ENCODE peak calls at places on chromosomes 11 and 22, in nine cellular contexts. R is GM23338, Q is GM23248, B is PC-3, Y is OCI-LY7, V is HCT116, H is SK-N-SH, M is neural progenitor cell, F is hepatocyte. N is an unnamed sample.

GRCh38 chr22:45754822-45755221 is 83.2 kb downstream of the ATXN10 start:
- DNase-seq in H (no peak), R (no peak), M (no peak), F (no peak), B (no peak), Y (peak), V (no peak), Q (no peak), N (no peak)

GRCh38 chr11:76701701-76702100 is 31.2 kb upstream of the LRRC32 start:
- DNase-seq in M (no peak), V (no peak), F (no peak), H (no peak), Y (no peak), Q (peak), R (no peak), B (peak), N (no peak)

GRCh38 chr22:46002757-46003270 is 25.9 kb upstream of the WNT7B start:
- DNase-seq in Y (no peak), H (no peak), F (no peak), Q (peak), B (peak), R (no peak), M (no peak), V (no peak), N (no peak)

GRCh38 chr11:117575856-117576255 is 221.2 kb downstream of the DSCAML1 start:
- DNase-seq in R (no peak), F (no peak), B (no peak), H (no peak), V (no peak), Q (no peak), M (no peak), Y (no peak), N (no peak)

GRCh38 chr11:110524227-110524626 is 94.5 kb downstream of the FDX1 start:
- DNase-seq in H (no peak), Y (no peak), B (peak), R (no peak), V (no peak), M (no peak), F (peak), Q (peak), N (no peak)

GRCh38 chr11:66222358-66223149 is 45.9 kb upstream of the RAB1B start:
- DNase-seq in M (peak), V (peak), F (peak), B (peak), Y (peak), Q (peak), R (peak), H (peak), N (peak)

GRCh38 chr11:62689421-62690183 is at the start of gene LRRN4CL:
- DNase-seq in F (peak), R (no peak), H (peak), B (no peak), Y (no peak), V (no peak), Q (peak), M (no peak), N (no peak)

GRCh38 chr11:7600205-7600775 is 73.0 kb downstream of the CYB5R2 start:
- DNase-seq in R (no peak), Q (peak), B (peak), V (peak), F (peak), H (no peak), M (no peak), Y (no peak), N (no peak)

GRCh38 chr22:17547995-17548755 is 15.1 kb upstream of the SLC25A18 start:
- DNase-seq in M (no peak), V (no peak), F (no peak), H (no peak), B (no peak), Y (no peak), R (no peak), Q (no peak), N (no peak)

GRCh38 chr11:68759991-68760390 is 8.7 kb upstream of the TESMIN start:
- DNase-seq in F (no peak), R (no peak), Y (no peak), B (no peak), H (no peak), Q (no peak), V (no peak), M (peak), N (no peak)

GRCh38 chr22:37855462-37855861 is 6.2 kb downstream of the EIF3L start:
- DNase-seq in R (no peak), Q (no peak), F (no peak), H (no peak), B (no peak), V (no peak), Y (no peak), M (no peak), N (no peak)

GRCh38 chr11:75938543-75938942 is 123.5 kb downstream of the UVRAG start:
- DNase-seq in Y (no peak), R (no peak), M (no peak), Q (peak), B (peak), F (no peak), H (no peak), V (no peak), N (no peak)

GRCh38 chr11:73530109-73530508 is 67.8 kb downstream of the FAM168A start:
- DNase-seq in B (no peak), H (no peak), Q (no peak), F (peak), V (no peak), R (peak), M (peak), Y (peak), N (no peak)

GRCh38 chr11:43736502-43737193 is 56.1 kb downstream of the HSD17B12 start:
- DNase-seq in B (peak), Q (peak), H (no peak), F (no peak), V (no peak), R (no peak), Y (no peak), M (no peak), N (no peak)

GRCh38 chr11:119618208-119618909 is 110.6 kb downstream of the NECTIN1 start:
- DNase-seq in M (peak), V (no peak), R (no peak), Q (no peak), H (no peak), B (no peak), Y (no peak), F (no peak), N (no peak)

GRCh38 chr11:65448418-65449196 is 26.0 kb downstream of the NEAT1 start:
- DNase-seq in R (peak), Y (no peak), Q (peak), F (peak), H (no peak), M (peak), B (peak), V (no peak), N (no peak)

GRCh38 chr11:41784513-41785335 is 325.3 kb upstream of the LRRC4C start:
- DNase-seq in H (no peak), V (no peak), Q (no peak), R (no peak), B (peak), Y (no peak), M (no peak), F (peak), N (no peak)

GRCh38 chr22:19730662-19731360 is 7.5 kb downstream of the GP1BB start:
- DNase-seq in B (peak), Y (peak), Q (peak), R (peak), H (peak), M (peak), F (peak), V (peak), N (peak)

GRCh38 chr11:28615542-28615941 is 507.4 kb downstream of the METTL15 start:
- DNase-seq in H (no peak), M (no peak), R (no peak), Y (no peak), V (no peak), Q (no peak), F (no peak), B (no peak), N (no peak)

GRCh38 chr11:88415495-88415894 is 78.0 kb upstream of the CTSC start:
- DNase-seq in V (no peak), B (no peak), R (no peak), F (no peak), Q (no peak), H (no peak), Y (no peak), M (no peak), N (no peak)

GRCh38 chr11:94768602-94769511 is 701 bp downstream of the AMOTL1 start:
- DNase-seq in F (peak), H (peak), M (peak), B (peak), V (no peak), Q (peak), R (peak), Y (no peak), N (peak)

GRCh38 chr22:38097557-38098409 is 12.7 kb downstream of the BAIAP2L2 start:
- DNase-seq in F (no peak), H (no peak), B (no peak), M (peak), Q (peak), Y (no peak), V (peak), R (peak), N (no peak)

GRCh38 chr11:65090628-65091027 is 5.4 kb upstream of the VPS51 start:
- DNase-seq in H (no peak), M (no peak), B (no peak), Y (no peak), Q (no peak), V (no peak), R (no peak), F (no peak), N (peak)

GRCh38 chr22:46652930-46653331 is 32.7 kb downstream of the GRAMD4 start:
- DNase-seq in Y (no peak), Q (no peak), M (no peak), R (no peak), H (no peak), F (peak), V (no peak), B (no peak), N (no peak)

GRCh38 chr11:70397336-70397982 is 870 bp upstream of the CTTN start:
- DNase-seq in B (no peak), F (peak), H (peak), V (peak), Q (no peak), R (peak), Y (no peak), M (peak), N (no peak)

GRCh38 chr11:64299847-64300648 is at the start of gene CATSPERZ:
- DNase-seq in Y (no peak), V (no peak), Q (peak), R (peak), F (no peak), M (no peak), B (no peak), H (no peak), N (peak)

GRCh38 chr11:129590753-129591475 is 215.3 kb downstream of the BARX2 start:
- DNase-seq in B (no peak), H (no peak), Q (no peak), M (no peak), V (no peak), Y (no peak), F (no peak), R (no peak), N (no peak)

GRCh38 chr11:79708319-79708928 is 267.6 kb upstream of the TENM4 start:
- DNase-seq in Y (peak), M (peak), H (peak), F (peak), B (peak), V (no peak), Q (peak), R (peak), N (peak)

GRCh38 chr11:111155021-111155420 is 90.5 kb upstream of the POU2AF2 start:
- DNase-seq in Y (no peak), Q (peak), F (no peak), V (no peak), M (no peak), H (no peak), R (no peak), B (no peak), N (no peak)

GRCh38 chr11:5252280-5253265 is 2.0 kb downstream of the HBG2 start:
- DNase-seq in B (no peak), Y (no peak), H (no peak), R (no peak), F (no peak), V (no peak), Q (no peak), M (no peak), N (no peak)

GRCh38 chr11:75315439-75315805 is 36.0 kb downstream of the ARRB1 start:
- DNase-seq in V (no peak), M (no peak), Y (no peak), F (no peak), H (no peak), B (no peak), R (no peak), Q (no peak), N (no peak)

GRCh38 chr11:119509969-119510401 is 87.0 kb upstream of the THY1 start:
- DNase-seq in B (peak), R (no peak), F (peak), Q (peak), M (no peak), H (no peak), Y (peak), V (no peak), N (peak)

GRCh38 chr11:114368918-114369680 is 31.2 kb downstream of the C11orf71 start:
- DNase-seq in B (peak), Y (no peak), Q (no peak), F (no peak), H (peak), V (no peak), M (no peak), R (no peak), N (no peak)

GRCh38 chr11:66336234-66337102 is at the start of gene RIN1:
- DNase-seq in H (peak), V (peak), F (peak), M (peak), Q (peak), R (peak), B (peak), Y (peak), N (no peak)

GRCh38 chr11:133175111-133175510 is 357.2 kb downstream of the OPCML start:
- DNase-seq in Y (no peak), B (no peak), H (no peak), F (no peak), R (no peak), Q (no peak), V (no peak), M (no peak), N (no peak)

GRCh38 chr11:70699294-70700221 is 301.2 kb downstream of the CTTN start:
- DNase-seq in Q (no peak), R (peak), H (peak), Y (peak), M (peak), F (no peak), B (peak), V (no peak), N (no peak)

GRCh38 chr11:123111465-123111864 is 49.5 kb upstream of the HSPA8 start:
- DNase-seq in V (peak), M (peak), B (peak), R (peak), Y (peak), H (peak), Q (peak), F (peak), N (peak)

GRCh38 chr11:81002374-81002773 is 1561.5 kb upstream of the TENM4 start:
- DNase-seq in H (no peak), F (no peak), R (no peak), V (no peak), B (no peak), Q (no peak), M (no peak), Y (no peak), N (no peak)

GRCh38 chr22:41833369-41834004 is 582 bp downstream of the SREBF2 start:
- DNase-seq in Y (peak), R (peak), H (peak), Q (peak), F (peak), B (peak), V (no peak), M (peak), N (peak)

DNA sequence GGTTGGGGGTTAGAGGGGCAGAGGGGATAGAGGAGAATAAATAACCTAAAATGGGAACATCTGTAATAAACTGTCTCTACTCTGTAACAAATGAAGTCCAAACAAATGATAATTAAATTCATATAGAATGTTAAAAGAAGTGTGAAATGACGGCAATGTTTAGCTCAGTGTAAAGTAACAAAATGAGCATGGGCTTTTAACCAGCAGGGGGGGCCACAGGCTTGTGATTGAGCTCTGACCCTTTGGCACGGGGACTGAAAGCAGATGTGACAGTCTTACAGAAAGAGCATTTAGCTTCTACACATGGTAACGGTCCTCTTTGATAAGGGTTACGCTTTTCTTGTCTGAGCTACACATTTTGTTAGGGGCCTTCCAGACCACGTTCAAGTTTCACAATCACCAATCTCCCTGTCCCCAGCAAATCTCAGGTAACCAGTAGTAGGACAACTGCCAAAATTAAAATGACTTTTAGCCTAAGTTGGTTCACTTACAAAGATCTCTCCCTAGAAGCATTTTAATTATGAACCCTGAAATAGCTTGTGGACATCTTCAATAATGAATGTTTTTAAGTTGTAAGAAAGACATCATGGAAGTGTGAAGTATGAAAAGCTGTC is 262.5 kb downstream of the DCDC1 start:
- DNase-seq in R (peak), M (peak), Y (peak), B (peak), V (peak), F (peak), Q (peak), H (peak), N (peak)
- TF ChIP-seq EZH2phosphoT487 in R (no peak), M (peak), Y (no peak), B (no peak), V (no peak), F (no peak), Q (no peak), H (no peak), N (no peak)

GRCh38 chr11:12785901-12786300 is 111.7 kb downstream of the TEAD1 start:
- DNase-seq in B (no peak), H (no peak), M (no peak), R (no peak), Y (no peak), V (no peak), F (no peak), Q (no peak), N (no peak)
- TF ChIP-seq EZH2phosphoT487 in B (no peak), H (no peak), M (no peak), R (no peak), Y (no peak), V (no peak), F (no peak), Q (no peak), N (no peak)

GRCh38 chr11:533586-534196 is 1.7 kb downstream of the HRAS start:
- DNase-seq in H (no peak), M (no peak), F (peak), Q (no peak), V (no peak), R (no peak), Y (no peak), B (no peak), N (no peak)

GRCh38 chr11:531826-532511 is 3.4 kb downstream of the HRAS start:
- DNase-seq in V (no peak), B (no peak), R (no peak), M (no peak), H (no peak), Q (no peak), Y (no peak), F (peak), N (no peak)

GRCh38 chr11:534197-534591 is 1.2 kb downstream of the HRAS start:
- DNase-seq in B (no peak), Q (no peak), M (no peak), R (no peak), Y (no peak), H (no peak), V (no peak), F (peak), N (no peak)

GRCh38 chr11:532512-533048 is 2.8 kb downstream of the HRAS start:
- DNase-seq in B (no peak), M (no peak), V (no peak), Y (no peak), R (no peak), Q (no peak), H (no peak), F (peak), N (no peak)

DNA sequence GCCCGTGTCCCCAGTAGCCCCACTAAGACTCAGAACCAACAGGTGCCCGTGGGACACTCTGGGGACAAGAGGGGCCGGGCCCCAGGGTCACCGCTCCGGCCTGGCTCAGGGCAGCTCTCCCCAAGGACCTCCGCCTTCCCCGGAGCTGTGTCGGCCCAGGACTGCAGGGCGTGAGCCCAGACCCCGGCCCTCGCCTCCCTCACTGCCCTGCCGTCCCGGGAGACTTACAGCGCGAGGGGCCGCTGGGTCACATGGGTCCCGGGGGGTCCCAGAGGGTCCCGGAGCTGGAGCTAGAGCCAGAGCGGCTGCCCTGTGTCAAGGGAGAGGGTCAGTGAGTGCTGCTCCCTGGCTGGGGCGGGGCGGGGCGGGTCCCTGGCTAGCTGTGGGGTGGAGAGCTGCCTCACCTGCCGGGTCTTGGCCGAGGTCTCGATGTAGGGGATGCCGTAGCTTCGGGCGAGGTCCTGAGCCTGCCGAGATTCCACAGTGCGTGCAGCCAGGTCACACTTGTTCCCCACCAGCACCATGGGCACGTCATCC is 2.3 kb downstream of the HRAS start:
- DNase-seq in M (no peak), F (peak), Q (no peak), V (no peak), Y (no peak), B (no peak), R (no peak), H (no peak), N (no peak)
- TF ChIP-seq EZH2phosphoT487 in M (no peak), F (no peak), Q (no peak), V (no peak), Y (no peak), B (no peak), R (no peak), H (no peak), N (no peak)

GRCh38 chr11:20078846-20079245 is 81.4 kb downstream of the DBX1 start:
- DNase-seq in Q (no peak), H (no peak), V (no peak), M (no peak), F (no peak), R (no peak), Y (no peak), B (no peak), N (no peak)

GRCh38 chr11:20081336-20081735 is 78.9 kb downstream of the DBX1 start:
- DNase-seq in H (no peak), V (no peak), M (no peak), Q (no peak), Y (no peak), R (no peak), F (no peak), B (no peak), N (no peak)

GRCh38 chr11:20075627-20076026 is 84.6 kb downstream of the DBX1 start:
- DNase-seq in R (no peak), F (no peak), B (no peak), M (no peak), Y (no peak), Q (no peak), V (no peak), H (no peak), N (no peak)

GRCh38 chr11:20077973-20078372 is 82.3 kb downstream of the DBX1 start:
- DNase-seq in B (no peak), Y (no peak), M (no peak), Q (no peak), H (no peak), V (no peak), R (no peak), F (peak), N (no peak)

GRCh38 chr11:20080032-20080685 is 80.1 kb downstream of the DBX1 start:
- DNase-seq in H (no peak), Q (no peak), F (no peak), B (no peak), V (no peak), R (no peak), M (no peak), Y (no peak), N (no peak)
- TF ChIP-seq EZH2phosphoT487 in H (no peak), Q (no peak), F (no peak), B (no peak), V (no peak), R (no peak), M (no peak), Y (no peak), N (no peak)

N was measured in MM.1S.